ENCODE peak calls at places on chromosomes 5 and 9, in four cellular contexts. O is tibial nerve, W is fibroblast of lung, M is brain microvascular endothelial cell. B is an unnamed sample. For H3K36me3, the result is how much of the 10 kb centered on the place peaks cover.

GRCh38 chr5:96065577-96066385 is 104.1 kb upstream of the ELL2 start:
- DNase-seq in O (no peak), W (no peak), M (no peak), B (peak)

GRCh38 chr9:81032030-81032572 is 657.2 kb downstream of the TLE1 start:
- DNase-seq in O (no peak), W (peak), M (peak), B (peak)

GRCh38 chr9:97981828-97982164 is 1.3 kb upstream of the ANP32B start:
- DNase-seq in O (no peak), W (peak), M (no peak), B (no peak)

GRCh38 chr9:108552459-108553040 is 303.2 kb downstream of the ACTL7B start:
- DNase-seq in O (no peak), W (no peak), M (no peak), B (peak)

GRCh38 chr5:38051711-38052508 is 206.4 kb upstream of the EGFLAM start:
- DNase-seq in O (no peak), W (no peak), M (no peak), B (no peak)

GRCh38 chr5:151469992-151470391 is 22.6 kb downstream of the SLC36A1 start:
- DNase-seq in O (no peak), W (no peak), M (no peak), B (no peak)

GRCh38 chr9:20363233-20363632 is 259.1 kb downstream of the MLLT3 start:
- DNase-seq in O (no peak), W (no peak), M (no peak), B (no peak)

GRCh38 chr5:121199238-121199999 is 652.3 kb upstream of the FTMT start:
- DNase-seq in O (no peak), W (peak), M (peak), B (no peak)

GRCh38 chr9:4048441-4048840 is 251.4 kb downstream of the GLIS3 start:
- DNase-seq in O (no peak), W (peak), M (peak), B (peak)

GRCh38 chr9:86097510-86098224 is 1.7 kb downstream of the GOLM1 start:
- DNase-seq in O (no peak), W (no peak), M (no peak), B (no peak)

GRCh38 chr9:132210472-132211145 is 48.8 kb downstream of the NTNG2 start:
- DNase-seq in O (no peak), W (peak), M (no peak), B (peak)

GRCh38 chr5:143409972-143410371 is 6.5 kb upstream of the NR3C1 start:
- DNase-seq in O (no peak), W (no peak), M (no peak), B (no peak)

GRCh38 chr9:86987900-86988299 is 40.6 kb upstream of the GAS1 start:
- DNase-seq in O (no peak), W (no peak), M (no peak), B (no peak)

GRCh38 chr5:106962464-106963230 is 708.1 kb downstream of the EFNA5 start:
- DNase-seq in O (no peak), W (no peak), M (no peak), B (no peak)

GRCh38 chr5:16784843-16785791 is 151.0 kb downstream of the MYO10 start:
- DNase-seq in O (no peak), W (no peak), M (no peak), B (no peak)

GRCh38 chr9:98316445-98317133 is 61.1 kb upstream of the TBC1D2 start:
- DNase-seq in O (no peak), W (no peak), M (no peak), B (no peak)

GRCh38 chr5:66741394-66741793 is 145.2 kb downstream of the MAST4 start:
- DNase-seq in O (no peak), W (no peak), M (no peak), B (no peak)

GRCh38 chr5:16736158-16736994 is 119.6 kb upstream of the RETREG1 start:
- DNase-seq in O (peak), W (peak), M (peak), B (peak)

GRCh38 chr5:96331210-96331609 is 101.8 kb downstream of the PCSK1 start:
- DNase-seq in O (peak), W (peak), M (no peak), B (peak)

GRCh38 chr5:11385251-11385900 is 518.9 kb downstream of the CTNND2 start:
- DNase-seq in O (no peak), W (no peak), M (no peak), B (no peak)

GRCh38 chr5:37738057-37738691 is 101.7 kb downstream of the GDNF start:
- DNase-seq in O (peak), W (peak), M (peak), B (peak)

GRCh38 chr9:73434826-73435225 is 283.2 kb downstream of the ANXA1 start:
- DNase-seq in O (no peak), W (no peak), M (no peak), B (no peak)

GRCh38 chr9:34127035-34127948 is 794 bp upstream of the DCAF12 start:
- DNase-seq in O (no peak), W (no peak), M (no peak), B (no peak)

GRCh38 chr5:34598177-34598794 is 57.8 kb upstream of the RAI14 start:
- DNase-seq in O (peak), W (peak), M (peak), B (peak)

GRCh38 chr9:136950656-136951030 is 1.4 kb upstream of the LCN12 start:
- DNase-seq in O (no peak), W (no peak), M (no peak), B (no peak)

GRCh38 chr5:65213921-65214525 is 267.7 kb downstream of the ADAMTS6 start:
- DNase-seq in O (peak), W (peak), M (peak), B (peak)

GRCh38 chr5:170296935-170297588 is 515 bp downstream of the LCP2 start:
- DNase-seq in O (no peak), W (no peak), M (no peak), B (no peak)

GRCh38 chr5:118857700-118858099 is 130.6 kb downstream of the DTWD2 start:
- DNase-seq in O (no peak), W (peak), M (no peak), B (peak)

GRCh38 chr9:131485728-131486381 is 16.9 kb upstream of the POMT1 start:
- DNase-seq in O (no peak), W (no peak), M (no peak), B (no peak)

GRCh38 chr5:27911216-27911615 is 872.8 kb upstream of the CDH9 start:
- DNase-seq in O (no peak), W (no peak), M (no peak), B (peak)

GRCh38 chr9:76215066-76215465 is 179.2 kb downstream of the RFK start:
- DNase-seq in O (no peak), W (peak), M (peak), B (peak)

GRCh38 chr5:150214289-150214688 is 24.4 kb downstream of the SLC6A7 start:
- DNase-seq in O (no peak), W (no peak), M (no peak), B (no peak)
- TF ChIP-seq CTCF in O (no peak), W (peak), M (peak), B (no peak)

DNA sequence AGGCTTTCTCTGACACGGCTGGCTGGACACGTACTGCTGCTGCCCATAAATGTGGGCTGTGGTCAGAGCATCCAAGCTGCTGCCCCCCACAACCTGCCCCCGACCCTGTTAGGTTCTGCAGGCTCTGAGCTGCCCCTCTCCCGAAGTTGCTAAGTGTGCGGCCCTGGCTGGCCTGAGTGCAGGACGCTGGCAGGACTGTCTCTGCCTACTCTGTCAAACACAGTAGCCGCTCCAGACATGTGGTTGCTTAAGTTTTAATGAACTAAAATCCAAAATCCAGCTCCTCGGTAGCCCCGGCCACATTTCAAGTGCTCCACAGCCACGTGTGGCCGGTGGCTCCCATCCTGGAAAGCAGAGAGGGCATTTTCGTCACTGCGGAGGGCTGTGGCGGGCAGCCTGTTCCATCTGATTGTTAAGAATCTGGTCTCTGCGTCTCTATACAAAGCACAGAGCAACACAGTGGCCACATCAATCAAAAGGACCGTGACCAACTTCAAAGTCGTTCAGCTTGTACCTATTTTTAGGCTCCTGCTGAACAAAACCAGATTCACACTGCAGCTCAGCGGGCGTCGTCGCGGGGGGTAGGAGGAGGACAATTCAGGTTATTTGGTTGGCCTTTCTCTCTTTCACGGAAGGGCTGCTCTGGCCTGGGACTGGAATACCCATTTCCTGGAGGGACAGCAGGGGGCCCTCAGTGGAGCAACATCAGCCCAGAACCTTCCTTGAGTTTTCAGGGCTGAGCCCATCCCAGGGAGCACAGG is 68.9 kb downstream of the PTCH1 start:
- DNase-seq in O (no peak), W (no peak), M (no peak), B (no peak)
- H3K36me3 ChIP-seq in O (under half), W (under half), M (under half), B (under half)

DNA sequence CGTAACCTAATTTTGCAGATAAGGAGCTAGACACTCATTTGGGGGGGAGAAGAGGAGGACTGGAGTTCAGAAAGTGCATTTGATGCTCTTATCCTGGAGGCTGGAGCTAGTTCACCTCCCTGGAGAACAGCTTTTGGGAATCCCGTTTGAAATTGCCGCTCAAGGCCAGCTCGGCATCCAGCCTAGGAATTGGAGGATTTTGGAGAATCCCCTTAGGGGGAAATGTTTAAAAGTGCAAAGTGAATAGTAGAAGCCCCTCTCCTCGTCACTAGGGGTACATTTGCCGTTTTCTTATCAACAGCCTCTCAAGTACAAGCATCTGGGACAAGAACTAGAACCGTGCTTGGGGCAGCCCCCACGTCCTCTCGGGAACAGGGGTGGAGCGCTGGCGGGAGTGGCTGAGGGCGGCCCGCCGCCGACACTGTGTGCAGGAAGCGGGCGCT is 1.3 kb upstream of the CNOT8 start:
- DNase-seq in O (peak), W (no peak), M (no peak), B (peak)
- TF ChIP-seq CTCF in O (no peak), W (no peak), M (no peak), B (no peak)

GRCh38 chr5:43547532-43547931 is 9.3 kb downstream of the PAIP1 start:
- DNase-seq in O (no peak), W (no peak), M (no peak), B (no peak)
- H3K36me3 ChIP-seq in O (under half), W (under half), M (half or more), B (under half)

GRCh38 chr5:146425023-146425422 is 22.1 kb upstream of the TCERG1 start:
- DNase-seq in O (no peak), W (no peak), M (no peak), B (no peak)
- TF ChIP-seq CTCF in O (no peak), W (no peak), M (no peak), B (no peak)

DNA sequence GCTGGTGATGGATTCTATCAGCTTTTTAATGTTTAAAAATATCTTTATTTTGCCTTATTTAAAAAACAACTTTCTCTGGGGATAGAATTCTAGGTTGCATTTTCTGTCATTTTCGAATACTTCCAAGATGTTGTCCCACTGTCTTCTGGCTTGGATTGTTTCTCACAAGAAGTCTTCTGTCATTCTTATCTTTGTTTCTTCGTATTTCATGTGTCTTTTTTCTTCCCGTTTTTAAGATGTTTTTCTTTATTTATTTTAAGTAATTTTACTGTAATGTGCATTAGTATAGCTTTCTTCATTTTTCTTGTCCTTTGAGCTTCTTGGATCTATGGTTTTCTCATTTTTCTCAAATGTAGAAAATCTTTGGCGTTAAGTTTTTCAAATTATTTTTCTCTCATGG is 19.1 kb downstream of the STX17 start:
- DNase-seq in O (no peak), W (no peak), M (no peak), B (no peak)
- H3K36me3 ChIP-seq in O (under half), W (under half), M (under half), B (under half)

DNA sequence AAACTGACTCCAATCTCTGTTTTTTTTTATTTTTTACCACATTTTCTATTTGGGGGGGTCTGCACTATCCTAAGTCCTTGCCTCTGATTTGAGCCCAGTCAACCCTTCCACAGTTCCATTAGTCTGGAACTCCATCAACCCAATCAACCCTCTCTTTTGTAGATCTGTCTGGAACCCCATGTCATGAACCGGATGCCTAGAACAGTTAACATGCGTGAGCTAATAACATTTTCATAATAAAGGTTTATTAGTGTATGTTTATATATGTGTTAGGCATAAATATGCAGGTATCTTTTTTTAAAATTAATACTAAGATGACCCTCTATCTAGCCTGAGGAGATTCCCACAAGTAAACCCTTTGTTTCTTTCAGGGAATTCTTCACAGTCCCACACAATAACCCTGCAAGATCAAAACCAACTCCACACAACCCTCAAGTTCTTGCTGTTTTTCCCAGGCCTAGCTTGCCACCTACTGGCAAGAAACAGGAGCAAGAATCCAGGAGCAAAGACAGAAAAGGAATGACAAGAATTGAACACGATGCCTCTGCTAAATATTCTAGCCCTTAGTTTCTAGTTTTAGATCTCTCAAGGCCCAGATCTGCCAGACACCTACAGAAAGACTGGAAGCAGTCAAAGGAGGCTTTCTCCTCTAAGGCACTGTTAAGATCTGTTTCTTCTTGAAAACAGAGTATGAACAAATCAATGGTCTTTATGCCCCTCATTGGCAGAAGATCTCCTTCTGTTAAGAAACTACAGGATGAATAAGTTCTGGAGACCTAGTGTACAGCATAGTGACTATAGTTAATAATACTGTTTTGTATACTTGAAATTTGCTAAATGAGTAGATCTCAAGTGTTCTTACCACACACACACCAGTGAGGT is 100.4 kb downstream of the TRIM36 start:
- DNase-seq in O (peak), W (peak), M (peak), B (peak)
- TF ChIP-seq CTCF in O (peak), W (peak), M (peak), B (peak)

GRCh38 chr5:138926257-138926656 is 51.1 kb upstream of the LRRTM2 start:
- DNase-seq in O (no peak), W (no peak), M (no peak), B (no peak)
- H3K36me3 ChIP-seq in O (under half), W (under half), M (half or more), B (under half)

B was measured in bronchial epithelial cell.